ENCODE peak calls at places on chromosomes 16 and 17, in four cellular contexts. G, I, F and A are unnamed samples.

GRCh38 chr17:27793168-27793905 is 7.0 kb downstream of the NOS2 start:
- DNase-seq in F (no peak), I (no peak), G (no peak), A (no peak)

GRCh38 chr16:67539691-67540635 is 11.3 kb downstream of the RIPOR1 start:
- DNase-seq in I (no peak), G (peak; percentile 73), F (no peak), A (no peak)

GRCh38 chr17:58630883-58631522 is 60.8 kb downstream of the TEX14 start:
- DNase-seq in I (no peak), F (peak; percentile 6), G (no peak), A (no peak)

GRCh38 chr17:28906276-28907051 is 3.6 kb upstream of the DHRS13 start:
- DNase-seq in I (no peak), G (no peak), F (no peak), A (no peak)

GRCh38 chr17:50075446-50076032 is 19.6 kb upstream of the PDK2 start:
- DNase-seq in F (no peak), G (peak; percentile 57), I (no peak), A (no peak)

GRCh38 chr17:73786286-73786743 is 142.1 kb upstream of the SDK2 start:
- DNase-seq in I (no peak), G (no peak), F (no peak), A (no peak)

GRCh38 chr17:5921919-5922318 is 148.3 kb upstream of the WSCD1 start:
- DNase-seq in I (no peak), G (no peak), F (no peak), A (no peak)

GRCh38 chr17:68424861-68425260 is 32.4 kb downstream of the WIPI1 start:
- DNase-seq in G (no peak), I (no peak), F (no peak), A (no peak)

GRCh38 chr16:52498640-52499039 is 48.3 kb downstream of the TOX3 start:
- DNase-seq in F (no peak), I (no peak), G (no peak), A (no peak)

GRCh38 chr17:78414178-78415162 is 36.0 kb downstream of the PGS1 start:
- DNase-seq in F (no peak), G (no peak), I (peak; percentile 39), A (peak; percentile 36)

GRCh38 chr16:24915576-24915975 is 69.8 kb downstream of the SLC5A11 start:
- DNase-seq in G (peak; percentile 55), F (no peak), I (no peak), A (no peak)

GRCh38 chr16:78235168-78235800 is 135.8 kb downstream of the WWOX start:
- DNase-seq in I (peak; percentile 33), G (peak; percentile 88), F (peak; percentile 64), A (peak; percentile 38)

GRCh38 chr17:83031321-83031945 is 48.0 kb upstream of the METRNL start:
- DNase-seq in G (no peak), I (no peak), F (no peak), A (no peak)

GRCh38 chr17:57488856-57489255 is 232.5 kb downstream of the MSI2 start:
- DNase-seq in F (no peak), G (no peak), I (no peak), A (no peak)

GRCh38 chr16:7025616-7026190 is 306.9 kb upstream of the RBFOX1 start:
- DNase-seq in G (peak; percentile 80), F (peak; percentile 60), I (no peak), A (no peak)

GRCh38 chr17:16259926-16260325 is 42.9 kb downstream of the PIGL start:
- DNase-seq in F (no peak), I (no peak), G (no peak), A (no peak)

GRCh38 chr16:89670496-89671431 is 13.1 kb downstream of the SPATA33 start:
- DNase-seq in I (no peak), F (no peak), G (no peak), A (no peak)

GRCh38 chr17:69516911-69517310 is 102.4 kb downstream of the MAP2K6 start:
- DNase-seq in G (no peak), F (no peak), I (no peak), A (no peak)

GRCh38 chr17:79933863-79934652 is 94.8 kb upstream of the CBX4 start:
- DNase-seq in F (no peak), I (no peak), G (no peak), A (no peak)

GRCh38 chr16:57564571-57565270 is 22.3 kb downstream of the ADGRG5 start:
- DNase-seq in G (peak; percentile 54), I (no peak), F (no peak), A (no peak)

GRCh38 chr17:7017827-7018200 is 5.0 kb upstream of the BCL6B start:
- DNase-seq in F (no peak), I (no peak), G (no peak), A (no peak)

GRCh38 chr17:81150379-81151038 is 14.8 kb upstream of the PVALEF start:
- DNase-seq in G (no peak), F (no peak), I (no peak), A (no peak)